ENCODE peak calls at places on chromosomes 11 and 22, in four cellular contexts. U, A, C and Q are unnamed samples.

GRCh38 chr22:46584081-46584903 is 35.9 kb upstream of the GRAMD4 start:
- DNase-seq in A (no peak), C (peak; percentile 19), U (no peak), Q (peak; percentile 57)

GRCh38 chr11:92257536-92257935 is 32.9 kb downstream of the FAT3 start:
- DNase-seq in U (no peak), C (no peak), A (no peak), Q (peak; percentile 12)

GRCh38 chr11:393219-394033 is 583 bp upstream of the PKP3 start:
- DNase-seq in C (no peak), U (peak; percentile 42), A (peak; percentile 33), Q (peak; percentile 57)

GRCh38 chr11:93984205-93984586 is 37.0 kb upstream of the HEPHL1 start:
- DNase-seq in U (no peak), A (peak; percentile 46), C (no peak), Q (peak; percentile 10)

GRCh38 chr11:128294685-128295079 is 292.7 kb downstream of the ETS1 start:
- DNase-seq in C (no peak), U (no peak), A (peak; percentile 7), Q (peak; percentile 71)

GRCh38 chr11:86891020-86891419 is 64.2 kb downstream of the FZD4 start:
- DNase-seq in A (no peak), C (no peak), U (no peak), Q (no peak)

GRCh38 chr11:19573666-19574065 is 139.0 kb upstream of the NAV2 start:
- DNase-seq in C (peak; percentile 12), U (no peak), A (no peak), Q (no peak)

GRCh38 chr11:13261600-13262061 is 16.0 kb upstream of the BMAL1 start:
- DNase-seq in A (peak; percentile 66), U (peak; percentile 26), C (no peak), Q (peak; percentile 84)

GRCh38 chr11:64123102-64123434 is 42.8 kb downstream of the MACROD1 start:
- DNase-seq in A (no peak), U (no peak), C (peak; percentile 43), Q (no peak)

GRCh38 chr11:19345848-19346681 is 105.3 kb upstream of the E2F8 start:
- DNase-seq in A (no peak), C (no peak), U (no peak), Q (no peak)

GRCh38 chr11:27058456-27058855 is 17.8 kb downstream of the BBOX1 start:
- DNase-seq in C (no peak), U (no peak), A (peak; percentile 29), Q (no peak)

GRCh38 chr22:48305726-48306235 is 1521.9 kb downstream of the BRD1 start:
- DNase-seq in C (no peak), A (no peak), U (no peak), Q (no peak)

GRCh38 chr22:49350441-49351121 is 477.1 kb downstream of the BRD1 start:
- DNase-seq in C (no peak), U (no peak), A (no peak), Q (no peak)

GRCh38 chr11:130451261-130452019 is 3.0 kb downstream of the ADAMTS15 start:
- DNase-seq in A (no peak), U (no peak), C (no peak), Q (peak; percentile 61)

GRCh38 chr11:2887526-2888195 is 2.1 kb upstream of the CDKN1C start:
- DNase-seq in U (no peak), A (no peak), C (no peak), Q (no peak)

GRCh38 chr11:8865304-8865703 is 45.7 kb upstream of the AKIP1 start:
- DNase-seq in U (no peak), C (no peak), A (no peak), Q (no peak)

GRCh38 chr11:12050911-12051667 is 42.7 kb upstream of the DKK3 start:
- DNase-seq in C (no peak), U (no peak), A (no peak), Q (no peak)

GRCh38 chr11:8263109-8263768 is 439 bp downstream of the LMO1 start:
- DNase-seq in A (no peak), U (no peak), C (no peak), Q (no peak)

GRCh38 chr11:43579171-43579918 is 101.2 kb upstream of the HSD17B12 start:
- DNase-seq in A (no peak), U (no peak), C (peak; percentile 60), Q (peak; percentile 27)

GRCh38 chr11:69245491-69246345 is 48.2 kb upstream of the MYEOV start:
- DNase-seq in U (no peak), A (no peak), C (no peak), Q (no peak)

GRCh38 chr22:49658902-49659280 is 168.8 kb downstream of the BRD1 start:
- DNase-seq in U (no peak), A (no peak), C (no peak), Q (no peak)

GRCh38 chr11:73510877-73511276 is 87.0 kb downstream of the FAM168A start:
- DNase-seq in A (no peak), C (no peak), U (no peak), Q (no peak)

GRCh38 chr11:10302744-10303557 is 1.9 kb upstream of the ADM start:
- DNase-seq in U (no peak), C (peak; percentile 45), A (no peak), Q (no peak)

GRCh38 chr11:92332986-92333385 is 108.4 kb downstream of the FAT3 start:
- DNase-seq in C (no peak), U (peak; percentile 42), A (no peak), Q (peak; percentile 81)

GRCh38 chr22:32042924-32043323 is at the start of gene SLC5A1:
- DNase-seq in C (no peak), A (no peak), U (no peak), Q (no peak)

GRCh38 chr11:12187399-12187798 is 77.0 kb downstream of the MICAL2 start:
- DNase-seq in C (no peak), U (no peak), A (no peak), Q (peak; percentile 91)

GRCh38 chr11:34495724-34496377 is 17.7 kb downstream of the ELF5 start:
- DNase-seq in U (no peak), A (no peak), C (no peak), Q (peak; percentile 29)

GRCh38 chr11:108160970-108161566 is 39.7 kb downstream of the ACAT1 start:
- DNase-seq in A (no peak), U (no peak), C (no peak), Q (no peak)

GRCh38 chr22:31177420-31178162 is 17.6 kb downstream of the RNF185 start:
- DNase-seq in A (peak; percentile 88), U (peak; percentile 83), C (no peak), Q (peak; percentile 98)

GRCh38 chr11:44243633-44244343 is 66.2 kb downstream of the ALX4 start:
- DNase-seq in C (no peak), U (no peak), A (no peak), Q (peak; percentile 68)

GRCh38 chr11:35116762-35117588 is 22.0 kb upstream of the CD44 start:
- DNase-seq in C (no peak), U (peak; percentile 54), A (peak; percentile 71), Q (no peak)

GRCh38 chr11:46435679-46436078 is 44.1 kb upstream of the CHRM4 start:
- DNase-seq in A (no peak), C (no peak), U (no peak), Q (no peak)